ENCODE peak calls at places on chromosomes 13 and 19, in ten cellular contexts. C is spleen, B is progenitor cell of endocrine pancreas, E is nephron progenitor cell, F is neural crest cell, L is IMR-90, Z is thoracic aorta, S is tibial nerve, A is OCI-LY7, M is hepatocyte. X is an unnamed sample.

GRCh38 chr19:6260376-6260775 is 19.4 kb downstream of the MLLT1 start:
- DNase-seq in C (peak), B (no peak), E (no peak), F (no peak), L (no peak), Z (no peak), S (no peak), A (no peak), M (no peak), X (no peak)

GRCh38 chr13:43629691-43630480 is 156.9 kb downstream of the ENOX1 start:
- DNase-seq in C (no peak), B (no peak), E (no peak), F (no peak), L (peak), Z (no peak), S (no peak), A (no peak), M (no peak), X (peak)

GRCh38 chr13:44309771-44310767 is 63.6 kb upstream of the SERP2 start:
- DNase-seq in C (no peak), B (no peak), E (no peak), F (no peak), L (no peak), Z (no peak), S (no peak), A (no peak), M (no peak), X (no peak)

GRCh38 chr13:110397445-110397844 is 90.4 kb downstream of the COL4A2 start:
- DNase-seq in C (no peak), B (no peak), E (no peak), F (no peak), L (peak), Z (no peak), S (peak), A (no peak), M (no peak), X (peak)

GRCh38 chr13:60226507-60226906 is 62.8 kb upstream of the DIAPH3 start:
- DNase-seq in C (no peak), B (no peak), E (peak), F (no peak), L (peak), Z (no peak), S (no peak), A (peak), M (peak), X (peak)

GRCh38 chr13:29459818-29460335 is 135.6 kb downstream of the SLC7A1 start:
- DNase-seq in C (no peak), B (no peak), E (no peak), F (no peak), L (no peak), Z (no peak), S (no peak), A (no peak), M (no peak), X (no peak)

GRCh38 chr13:20090349-20090748 is 70.5 kb downstream of the GJA3 start:
- DNase-seq in C (no peak), B (no peak), E (no peak), F (no peak), L (no peak), Z (no peak), S (no peak), A (no peak), M (no peak), X (no peak)

GRCh38 chr19:47143322-47144073 is 12.9 kb downstream of the SAE1 start:
- DNase-seq in C (no peak), B (no peak), E (no peak), F (no peak), L (no peak), Z (no peak), S (no peak), A (no peak), M (no peak), X (no peak)

GRCh38 chr19:5099822-5100221 is 130.9 kb downstream of the KDM4B start:
- DNase-seq in C (no peak), B (no peak), E (no peak), F (no peak), L (no peak), Z (no peak), S (no peak), A (peak), M (no peak), X (peak)

GRCh38 chr13:108313382-108313781 is 43.9 kb downstream of the TNFSF13B start:
- DNase-seq in C (no peak), B (no peak), E (no peak), F (no peak), L (no peak), Z (no peak), S (no peak), A (no peak), M (no peak), X (no peak)

GRCh38 chr13:45715351-45715750 is 13.2 kb downstream of the CBY2 start:
- DNase-seq in C (no peak), B (no peak), E (no peak), F (no peak), L (no peak), Z (no peak), S (no peak), A (no peak), M (no peak), X (no peak)

GRCh38 chr13:97122381-97122996 is 99.6 kb upstream of the MBNL2 start:
- DNase-seq in C (no peak), B (no peak), E (no peak), F (no peak), L (peak), Z (no peak), S (no peak), A (no peak), M (no peak), X (peak)

GRCh38 chr13:36130542-36131214 is 504 bp downstream of the DCLK1 start:
- DNase-seq in C (no peak), B (peak), E (no peak), F (peak), L (no peak), Z (no peak), S (peak), A (no peak), M (peak), X (peak)

GRCh38 chr19:35063940-35064818 is 22.7 kb downstream of the HPN start:
- DNase-seq in C (no peak), B (no peak), E (no peak), F (no peak), L (peak), Z (no peak), S (no peak), A (no peak), M (peak), X (peak)

GRCh38 chr13:19644947-19645439 is 11.5 kb downstream of the MPHOSPH8 start:
- DNase-seq in C (no peak), B (no peak), E (no peak), F (no peak), L (no peak), Z (no peak), S (no peak), A (no peak), M (no peak), X (no peak)

GRCh38 chr13:52162279-52163101 is 3.1 kb upstream of the NEK3 start:
- DNase-seq in C (no peak), B (no peak), E (no peak), F (no peak), L (peak), Z (no peak), S (no peak), A (no peak), M (no peak), X (peak)

GRCh38 chr19:42140125-42140754 is 8.0 kb upstream of the POU2F2 start:
- DNase-seq in C (peak), B (peak), E (peak), F (peak), L (peak), Z (no peak), S (peak), A (peak), M (peak), X (peak)

GRCh38 chr19:4328243-4328990 is 10.2 kb downstream of the STAP2 start:
- DNase-seq in C (peak), B (peak), E (peak), F (peak), L (peak), Z (no peak), S (peak), A (peak), M (peak), X (peak)

GRCh38 chr19:47124937-47125668 is 5.5 kb upstream of the SAE1 start:
- DNase-seq in C (no peak), B (peak), E (no peak), F (peak), L (peak), Z (no peak), S (no peak), A (peak), M (peak), X (peak)

GRCh38 chr19:18412610-18413239 is 6.5 kb upstream of the SSBP4 start:
- DNase-seq in C (no peak), B (no peak), E (no peak), F (no peak), L (no peak), Z (no peak), S (no peak), A (no peak), M (no peak), X (no peak)
- TF ChIP-seq CTCF in C (no peak), B (no peak), E (no peak), F (no peak), L (no peak), Z (no peak), S (no peak), A (no peak), M (no peak), X (peak)

GRCh38 chr19:11494634-11495285 is 10.9 kb downstream of the ZNF653 start:
- DNase-seq in C (no peak), B (no peak), E (no peak), F (no peak), L (no peak), Z (no peak), S (no peak), A (no peak), M (no peak), X (no peak)

GRCh38 chr19:11499327-11499726 is 6.3 kb downstream of the ZNF653 start:
- DNase-seq in C (no peak), B (no peak), E (no peak), F (no peak), L (no peak), Z (no peak), S (no peak), A (no peak), M (no peak), X (no peak)

GRCh38 chr19:11495885-11496284 is 9.8 kb downstream of the ZNF653 start:
- DNase-seq in C (no peak), B (no peak), E (no peak), F (no peak), L (no peak), Z (no peak), S (no peak), A (no peak), M (no peak), X (no peak)

GRCh38 chr19:11495481-11495880 is 10.2 kb downstream of the ZNF653 start:
- DNase-seq in C (no peak), B (no peak), E (no peak), F (no peak), L (no peak), Z (no peak), S (no peak), A (no peak), M (no peak), X (no peak)

GRCh38 chr19:11496391-11497163 is 9.1 kb downstream of the ZNF653 start:
- DNase-seq in C (peak), B (peak), E (peak), F (peak), L (peak), Z (peak), S (peak), A (peak), M (peak), X (peak)
- TF ChIP-seq CTCF in C (peak), B (peak), E (peak), F (peak), L (peak), Z (peak), S (peak), A (peak), M (peak), X (peak)

GRCh38 chr13:98405107-98405571 is 171.8 kb downstream of the STK24 start:
- DNase-seq in C (no peak), B (no peak), E (peak), F (peak), L (no peak), Z (no peak), S (no peak), A (no peak), M (peak), X (peak)
- TF ChIP-seq CTCF in C (no peak), B (no peak), E (no peak), F (no peak), L (no peak), Z (no peak), S (no peak), A (peak), M (peak), X (no peak)

DNA sequence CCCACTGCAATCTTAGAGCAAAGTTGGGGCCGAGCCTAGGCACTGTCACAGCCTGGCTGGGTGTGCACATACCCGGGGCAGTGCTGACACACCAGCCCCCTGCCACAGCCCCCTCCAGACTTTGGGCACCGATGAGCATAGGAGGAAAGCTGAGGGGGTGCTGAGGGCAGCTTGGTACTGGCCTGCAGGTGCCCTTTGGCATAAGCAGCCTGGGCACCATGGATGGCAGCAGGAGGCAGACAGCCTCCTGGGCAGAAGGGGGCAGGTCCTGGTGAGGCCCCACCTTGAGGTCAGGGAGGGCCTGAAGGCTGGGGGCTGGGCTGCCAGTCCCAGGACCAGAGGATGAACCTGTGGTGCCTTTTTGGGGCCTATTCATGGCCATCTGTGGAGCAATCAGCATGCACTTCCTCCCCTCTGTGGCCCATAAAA is 8.2 kb downstream of the IGFL4 start:
- DNase-seq in C (no peak), B (no peak), E (no peak), F (no peak), L (no peak), Z (no peak), S (no peak), A (no peak), M (no peak), X (no peak)
- TF ChIP-seq CTCF in C (no peak), B (no peak), E (no peak), F (no peak), L (no peak), Z (no peak), S (no peak), A (no peak), M (no peak), X (no peak)